ENCODE peak calls at places on chromosome 20, in eight cellular contexts. W is HCEC 1CT; F is neuronal stem cell; J is M059J; Z is activated CD4-positive, alpha-beta T cell treated with anti-CD3 and anti-CD28 coated beads for 4 hours; V is hippocampal formation; Q is activated effector memory CD4-positive, alpha-beta T cell treated with anti-CD3 and anti-CD28 coated beads, Interleukin-2, amount 50 U/mL, for 16 hours; T is stimulated activated CD4-positive, alpha-beta T cell treated with anti-CD3 and anti-CD28 coated beads, Interleukin-12 subunit alpha, Interleukin-12 subunit beta, amount 100 ng/mL, for 4 hours. B is an unnamed sample.

GRCh38 chr20:58982406-58983114 is 1.5 kb downstream of the NELFCD start:
- DNase-seq in W (no peak), F (no peak), J (no peak), Z (no peak), V (no peak), Q (peak), T (no peak), B (no peak)

GRCh38 chr20:61297981-61298380 is 45.9 kb downstream of the CDH4 start:
- DNase-seq in W (peak), F (no peak), J (peak), Z (no peak), V (no peak), Q (no peak), T (no peak), B (peak)

GRCh38 chr20:19582782-19583181 is 175.3 kb upstream of the RIN2 start:
- DNase-seq in W (no peak), F (no peak), J (no peak), Z (no peak), V (no peak), Q (no peak), T (no peak), B (no peak)

GRCh38 chr20:10618611-10619245 is 55.1 kb downstream of the JAG1 start:
- DNase-seq in W (no peak), F (no peak), J (no peak), Z (no peak), V (no peak), Q (no peak), T (no peak), B (no peak)

GRCh38 chr20:60087563-60088105 is 129.4 kb downstream of the CDH26 start:
- DNase-seq in W (no peak), F (no peak), J (peak), Z (no peak), V (no peak), Q (peak), T (peak), B (peak)

GRCh38 chr20:22672191-22672590 is 87.8 kb upstream of the FOXA2 start:
- DNase-seq in W (no peak), F (no peak), J (no peak), Z (no peak), V (no peak), Q (no peak), T (no peak), B (no peak)

GRCh38 chr20:41145821-41146620 is 8.7 kb downstream of the PLCG1 start:
- DNase-seq in W (no peak), F (no peak), J (no peak), Z (no peak), V (peak), Q (no peak), T (no peak), B (no peak)

GRCh38 chr20:63702751-63703470 is 4.9 kb downstream of the ARFRP1 start:
- DNase-seq in W (no peak), F (no peak), J (peak), Z (no peak), V (no peak), Q (peak), T (no peak), B (peak)

GRCh38 chr20:19802492-19803158 is 44.6 kb downstream of the RIN2 start:
- DNase-seq in W (no peak), F (no peak), J (peak), Z (no peak), V (no peak), Q (no peak), T (no peak), B (peak)

GRCh38 chr20:17500826-17501225 is 30.4 kb downstream of the BFSP1 start:
- DNase-seq in W (no peak), F (no peak), J (no peak), Z (no peak), V (no peak), Q (peak), T (no peak), B (no peak)

GRCh38 chr20:43584448-43585138 is 6.1 kb upstream of the IFT52 start:
- DNase-seq in W (peak), F (no peak), J (peak), Z (no peak), V (no peak), Q (peak), T (no peak), B (peak)

GRCh38 chr20:44809380-44810060 is 826 bp downstream of the RIMS4 start:
- DNase-seq in W (no peak), F (no peak), J (no peak), Z (no peak), V (no peak), Q (no peak), T (no peak), B (no peak)

GRCh38 chr20:31824554-31825313 is 5.6 kb downstream of the MYLK2 start:
- DNase-seq in W (no peak), F (no peak), J (no peak), Z (no peak), V (no peak), Q (no peak), T (no peak), B (no peak)

GRCh38 chr20:19875746-19876145 is 117.7 kb downstream of the RIN2 start:
- DNase-seq in W (no peak), F (no peak), J (no peak), Z (no peak), V (no peak), Q (no peak), T (no peak), B (no peak)

GRCh38 chr20:47568019-47568418 is 66.3 kb downstream of the NCOA3 start:
- DNase-seq in W (peak), F (no peak), J (peak), Z (no peak), V (no peak), Q (no peak), T (no peak), B (peak)

GRCh38 chr20:56628873-56629463 is at the start of gene TFAP2C:
- DNase-seq in W (no peak), F (peak), J (peak), Z (no peak), V (no peak), Q (peak), T (peak), B (peak)

B was measured in astrocyte of the hippocampus.